ENCODE peak calls at places on chromosomes 12 and 14, in ten cellular contexts. C is IMR-90, B is H9, V is AG04450, F is heart left ventricle, I is A549, R is fibroblast of villous mesenchyme, X is AG10803, M is chondrocyte, Y is lower leg skin. Z is an unnamed sample.
A peak's percentile ranks its signal among the peaks of the same experiment; 100 is the strongest.

GRCh38 chr12:122048156-122048555 is 26.5 kb downstream of the BCL7A start:
- DNase-seq in C (peak; percentile 26), B (no peak), V (no peak), F (no peak), I (no peak), R (peak; percentile 65), X (no peak), M (no peak), Y (no peak), Z (no peak)

GRCh38 chr12:68007023-68007422 is 17.8 kb downstream of the IFNG-AS1 start:
- DNase-seq in C (no peak), B (no peak), V (no peak), F (no peak), I (no peak), R (no peak), X (peak; percentile 25), M (no peak), Y (no peak), Z (no peak)

GRCh38 chr12:48779869-48780268 is 9.0 kb downstream of the ADCY6 start:
- DNase-seq in C (peak; percentile 62), B (no peak), V (no peak), F (peak; percentile 86), I (no peak), R (peak; percentile 60), X (peak; percentile 44), M (peak; percentile 63), Y (no peak), Z (no peak)

GRCh38 chr12:49296836-49297694 is 2.1 kb downstream of the PRPH start:
- DNase-seq in C (no peak), B (peak; percentile 95), V (no peak), F (no peak), I (peak; percentile 86), R (no peak), X (no peak), M (peak; percentile 90), Y (no peak), Z (peak; percentile 41)

GRCh38 chr12:49705479-49706267 is 1.5 kb downstream of the FMNL3 start:
- DNase-seq in C (peak; percentile 84), B (peak; percentile 64), V (no peak), F (peak; percentile 33), I (no peak), R (peak; percentile 57), X (peak; percentile 68), M (no peak), Y (peak; percentile 16), Z (peak; percentile 64)

GRCh38 chr12:71662861-71663560 is 637 bp downstream of the ZFC3H1 start:
- DNase-seq in C (peak; percentile 69), B (peak; percentile 62), V (no peak), F (peak; percentile 61), I (peak; percentile 43), R (peak; percentile 72), X (peak; percentile 66), M (peak; percentile 94), Y (peak; percentile 55), Z (peak; percentile 86)

GRCh38 chr14:38442208-38442607 is 186.3 kb upstream of the CLEC14A start:
- DNase-seq in C (no peak), B (no peak), V (no peak), F (no peak), I (no peak), R (no peak), X (no peak), M (no peak), Y (no peak), Z (no peak)

GRCh38 chr12:27970391-27970980 is 2.0 kb downstream of the PTHLH start:
- DNase-seq in C (peak; percentile 29), B (peak; percentile 57), V (no peak), F (peak; percentile 32), I (no peak), R (peak; percentile 52), X (peak; percentile 54), M (no peak), Y (no peak), Z (no peak)

GRCh38 chr14:31943217-31943616 is 133.9 kb upstream of the ARHGAP5 start:
- DNase-seq in C (no peak), B (no peak), V (no peak), F (no peak), I (no peak), R (no peak), X (no peak), M (no peak), Y (no peak), Z (no peak)

GRCh38 chr14:88163731-88164255 is 158.9 kb downstream of the GPR65 start:
- DNase-seq in C (no peak), B (no peak), V (no peak), F (no peak), I (no peak), R (no peak), X (no peak), M (no peak), Y (no peak), Z (no peak)

GRCh38 chr12:89421093-89421835 is 69.0 kb upstream of the DUSP6 start:
- DNase-seq in C (no peak), B (no peak), V (no peak), F (no peak), I (no peak), R (no peak), X (no peak), M (no peak), Y (no peak), Z (no peak)

GRCh38 chr12:132685400-132685799 is 1.7 kb downstream of the POLE start:
- DNase-seq in C (no peak), B (no peak), V (no peak), F (no peak), I (no peak), R (no peak), X (no peak), M (no peak), Y (no peak), Z (no peak)

GRCh38 chr12:25254271-25254880 is 3.6 kb upstream of the KRAS start:
- DNase-seq in C (peak; percentile 44), B (no peak), V (no peak), F (no peak), I (no peak), R (no peak), X (no peak), M (no peak), Y (no peak), Z (no peak)

GRCh38 chr14:50388256-50388931 is 8.3 kb downstream of the CDKL1 start:
- DNase-seq in C (no peak), B (peak; percentile 51), V (no peak), F (no peak), I (no peak), R (peak; percentile 96), X (no peak), M (no peak), Y (no peak), Z (no peak)

GRCh38 chr14:103854822-103855733 is 7.7 kb upstream of the PPP1R13B start:
- DNase-seq in C (no peak), B (peak; percentile 83), V (no peak), F (peak; percentile 58), I (no peak), R (no peak), X (no peak), M (peak; percentile 52), Y (peak; percentile 50), Z (no peak)

GRCh38 chr14:101717663-101718490 is 43.6 kb upstream of the PPP2R5C start:
- DNase-seq in C (no peak), B (no peak), V (no peak), F (no peak), I (no peak), R (no peak), X (no peak), M (no peak), Y (peak; percentile 10), Z (no peak)

GRCh38 chr12:16330554-16330953 is 16.9 kb upstream of the MGST1 start:
- DNase-seq in C (no peak), B (no peak), V (no peak), F (no peak), I (no peak), R (no peak), X (no peak), M (no peak), Y (no peak), Z (no peak)

GRCh38 chr14:89158701-89159100 is 258.3 kb downstream of the FOXN3 start:
- DNase-seq in C (no peak), B (no peak), V (no peak), F (no peak), I (no peak), R (no peak), X (no peak), M (no peak), Y (no peak), Z (no peak)

GRCh38 chr14:105304565-105304964 is 3.8 kb upstream of the BRF1 start:
- DNase-seq in C (no peak), B (no peak), V (no peak), F (no peak), I (no peak), R (no peak), X (no peak), M (no peak), Y (no peak), Z (no peak)
- TF ChIP-seq CTCF in C (no peak), B (no peak), V (no peak), F (no peak), I (no peak), R (no peak), X (no peak), M (no peak), Y (no peak), Z (no peak)

DNA sequence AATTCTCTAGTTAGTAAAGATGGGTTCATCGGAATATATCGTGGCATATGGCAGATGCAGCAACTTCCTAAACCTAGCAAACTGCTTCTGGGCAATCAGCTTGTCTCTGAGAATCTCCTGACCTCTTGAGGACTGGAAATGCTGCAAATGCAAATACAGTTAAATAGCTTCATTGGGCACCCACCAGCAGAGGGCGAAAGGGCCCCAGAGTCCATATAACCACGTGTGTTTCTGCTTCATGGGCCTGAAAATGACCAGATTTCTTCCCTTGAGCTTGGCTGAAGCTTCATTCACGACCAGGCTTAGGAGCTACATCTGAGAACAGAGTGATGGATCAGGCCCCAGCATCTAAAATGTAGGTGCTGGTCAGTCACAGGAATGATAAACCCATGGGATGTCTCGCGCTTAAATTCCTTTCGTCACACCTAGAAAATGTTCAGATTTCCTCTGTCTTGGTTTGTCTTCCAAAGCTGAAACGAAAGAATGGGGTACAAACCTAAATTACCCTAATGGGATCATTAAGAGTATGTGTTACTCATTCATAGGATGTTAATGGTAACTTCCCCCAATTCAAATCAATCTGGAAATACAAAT is 1482.5 kb upstream of the TMEM132C start:
- DNase-seq in C (no peak), B (peak; percentile 86), V (no peak), F (peak; percentile 20), I (peak; percentile 8), R (peak; percentile 3), X (peak; percentile 27), M (no peak), Y (no peak), Z (peak; percentile 48)
- TF ChIP-seq CTCF in C (no peak), B (peak; percentile 85), V (no peak), F (no peak), I (peak; percentile 24), R (peak; percentile 22), X (peak; percentile 62), M (peak; percentile 63), Y (no peak), Z (peak; percentile 23)

GRCh38 chr14:59195898-59196297 is 7.4 kb downstream of the DAAM1 start:
- DNase-seq in C (no peak), B (no peak), V (no peak), F (no peak), I (no peak), R (no peak), X (no peak), M (no peak), Y (no peak), Z (no peak)
- TF ChIP-seq CTCF in C (no peak), B (no peak), V (no peak), F (no peak), I (no peak), R (no peak), X (no peak), M (no peak), Y (no peak), Z (no peak)

GRCh38 chr12:14186193-14186502 is 179.3 kb upstream of the ATF7IP start:
- DNase-seq in C (no peak), B (no peak), V (no peak), F (no peak), I (no peak), R (no peak), X (no peak), M (no peak), Y (no peak), Z (no peak)
- TF ChIP-seq CTCF in C (no peak), B (no peak), V (no peak), F (no peak), I (no peak), R (peak; percentile 2), X (no peak), M (peak; percentile 14), Y (no peak), Z (no peak)